ENCODE peak calls at places on chromosome 5, in six cellular contexts. M is lower leg skin, J is dorsolateral prefrontal cortex, A is kidney epithelial cell, O is A549, S is kidney tubule cell. T is an unnamed sample.

GRCh38 chr5:143066556-143067281 is 296.5 kb downstream of the ARHGAP26 start:
- DNase-seq in M (no peak), J (no peak), O (peak; percentile 37), A (no peak), S (no peak), T (no peak)

GRCh38 chr5:8981496-8981895 is 564.4 kb downstream of the SEMA5A start:
- DNase-seq in J (no peak), M (no peak), O (no peak), S (peak; percentile 54), A (no peak), T (no peak)

GRCh38 chr5:158013939-158014338 is 155.0 kb upstream of the CLINT1 start:
- DNase-seq in O (peak; percentile 49), A (no peak), S (peak; percentile 43), M (no peak), J (peak; percentile 51), T (no peak)

GRCh38 chr5:55037816-55038379 is 13.8 kb downstream of the GZMK start:
- DNase-seq in S (no peak), M (no peak), A (no peak), O (no peak), J (no peak), T (no peak)

GRCh38 chr5:173963107-173963506 is 25.9 kb upstream of the C5orf47 start:
- DNase-seq in S (peak; percentile 79), M (no peak), O (peak; percentile 36), A (no peak), J (no peak), T (no peak)

GRCh38 chr5:149128023-149128875 is 13.0 kb upstream of the ABLIM3 start:
- DNase-seq in J (no peak), M (no peak), O (peak; percentile 30), A (no peak), S (peak; percentile 56), T (peak; percentile 44)

GRCh38 chr5:18216016-18216415 is 581.8 kb downstream of the TAF11L14 start:
- DNase-seq in M (no peak), O (no peak), S (no peak), J (no peak), A (no peak), T (no peak)

GRCh38 chr5:133149333-133149732 is 97.5 kb downstream of the HSPA4 start:
- DNase-seq in M (peak; percentile 50), A (no peak), S (no peak), J (no peak), O (no peak), T (no peak)

T was measured in LoVo.